ENCODE peak calls at places on chromosomes 12 and 14, in four cellular contexts. L is WERI-Rb-1; K is testis; E is activated naive CD4-positive, alpha-beta T cell treated with anti-CD3 and anti-CD28 coated beads for 36 hours. S is an unnamed sample.

GRCh38 chr12:74043343-74043742 is 494.3 kb upstream of the ATXN7L3B start:
- DNase-seq in E (no peak), K (no peak), L (no peak), S (no peak)

GRCh38 chr12:79233341-79233761 is 368.8 kb downstream of the SYT1 start:
- DNase-seq in E (no peak), K (no peak), L (no peak), S (no peak)

GRCh38 chr12:122981587-122982493 is 1.4 kb downstream of the ARL6IP4 start:
- DNase-seq in K (no peak), E (no peak), L (no peak), S (no peak)

GRCh38 chr12:67630373-67631088 is 18.0 kb upstream of the DYRK2 start:
- DNase-seq in L (no peak), E (peak; percentile 93), K (peak; percentile 25), S (peak; percentile 73)

GRCh38 chr12:50188875-50189575 is 21.9 kb upstream of the CERS5 start:
- DNase-seq in E (peak; percentile 43), K (peak; percentile 77), L (no peak), S (no peak)

GRCh38 chr12:117031843-117032592 is 67.2 kb downstream of the TESC start:
- DNase-seq in K (no peak), L (no peak), E (no peak), S (no peak)

GRCh38 chr14:56490379-56490778 is 89.2 kb upstream of the TMEM260 start:
- DNase-seq in K (no peak), E (no peak), L (no peak), S (no peak)

GRCh38 chr14:100289916-100290606 is 16.2 kb downstream of the SLC25A29 start:
- DNase-seq in E (no peak), L (no peak), K (peak; percentile 14), S (no peak)

GRCh38 chr14:67491741-67492504 is 3.4 kb upstream of the TMEM229B start:
- DNase-seq in E (no peak), K (no peak), L (peak; percentile 89), S (no peak)

GRCh38 chr12:102095677-102096263 is 24.1 kb downstream of the NUP37 start:
- DNase-seq in E (no peak), L (no peak), K (no peak), S (no peak)

GRCh38 chr14:73227812-73228781 is 9.2 kb upstream of the PAPLN start:
- DNase-seq in L (no peak), K (peak; percentile 67), E (no peak), S (no peak)

GRCh38 chr14:103155013-103155412 is 31.8 kb downstream of the TNFAIP2 start:
- DNase-seq in E (no peak), K (peak; percentile 93), L (peak; percentile 80), S (peak; percentile 87)

GRCh38 chr14:63563370-63564026 is 20.3 kb upstream of the PPP2R5E start:
- DNase-seq in E (no peak), L (no peak), K (no peak), S (no peak)

GRCh38 chr12:88242161-88242925 is 100.2 kb downstream of the TMTC3 start:
- DNase-seq in L (no peak), E (peak; percentile 65), K (no peak), S (no peak)

GRCh38 chr12:54033106-54033979 is 493 bp downstream of the HOXC5 start:
- DNase-seq in E (no peak), K (peak; percentile 42), L (no peak), S (no peak)

GRCh38 chr12:119393685-119394084 is 59.2 kb downstream of the CCDC60 start:
- DNase-seq in L (no peak), K (no peak), E (no peak), S (no peak)